ENCODE peak calls at places on chromosomes 7 and 10, in ten cellular contexts. I is HCT116, K is GM12878, Y is left ventricle myocardium inferior, J is heart right ventricle, S is lower lobe of right lung, Z is Panc1, E is sigmoid colon, L is Peyer's patch, A is PC-3. V is an unnamed sample.

GRCh38 chr7:43467406-43467805 is 115.5 kb upstream of the STK17A start:
- DNase-seq in I (no peak), Y (no peak), L (no peak), J (no peak), Z (no peak), K (no peak), S (no peak), E (no peak), A (peak; percentile 30), V (no peak)

GRCh38 chr10:30857803-30858202 is 173.9 kb downstream of the ZNF438 start:
- DNase-seq in S (no peak), J (peak; percentile 73), K (no peak), A (no peak), I (no peak), L (no peak), Z (no peak), E (peak; percentile 95), Y (peak; percentile 77), V (peak; percentile 87)

GRCh38 chr10:66886848-66887247 is 39.0 kb upstream of the LRRTM3 start:
- DNase-seq in A (no peak), Z (no peak), Y (no peak), J (no peak), L (no peak), K (no peak), S (no peak), I (no peak), E (no peak), V (no peak)

GRCh38 chr7:100895701-100895955 is at the start of gene ACHE:
- DNase-seq in I (no peak), J (no peak), K (no peak), L (no peak), S (no peak), Y (no peak), Z (no peak), E (no peak), A (no peak), V (no peak)

GRCh38 chr10:70551971-70552422 is 50.5 kb downstream of the PRF1 start:
- DNase-seq in E (peak; percentile 80), Y (no peak), Z (no peak), K (no peak), J (no peak), S (peak; percentile 79), I (no peak), A (no peak), L (no peak), V (no peak)

GRCh38 chr10:102646610-102647432 is 2.5 kb downstream of the TRIM8 start:
- DNase-seq in Z (no peak), J (peak; percentile 80), L (peak; percentile 70), S (peak; percentile 81), E (no peak), I (peak; percentile 32), A (no peak), K (no peak), Y (no peak), V (peak; percentile 60)

GRCh38 chr10:958856-959255 is 27.4 kb upstream of the LARP4B start:
- DNase-seq in J (no peak), K (no peak), A (no peak), E (no peak), S (no peak), Z (no peak), I (no peak), Y (no peak), L (no peak), V (no peak)

GRCh38 chr7:105389090-105389650 is 449 bp upstream of the SRPK2 start:
- DNase-seq in Z (no peak), I (peak; percentile 32), A (peak; percentile 52), L (peak; percentile 73), Y (peak; percentile 49), J (peak; percentile 46), S (peak; percentile 60), E (peak; percentile 74), K (no peak), V (peak; percentile 58)

GRCh38 chr10:4511559-4511958 is 314.4 kb upstream of the AKR1E2 start:
- DNase-seq in Y (no peak), K (no peak), L (no peak), S (no peak), E (no peak), J (no peak), Z (no peak), I (no peak), A (no peak), V (no peak)

GRCh38 chr10:74419491-74420466 is 268.8 kb downstream of the ADK start:
- DNase-seq in Z (no peak), A (peak; percentile 92), L (no peak), I (peak; percentile 10), S (no peak), E (no peak), Y (no peak), K (peak; percentile 5), J (no peak), V (no peak)

GRCh38 chr10:98376485-98376884 is 38.5 kb downstream of the PYROXD2 start:
- DNase-seq in Y (no peak), J (no peak), K (no peak), L (no peak), A (peak; percentile 19), S (no peak), Z (no peak), I (no peak), E (no peak), V (no peak)

GRCh38 chr7:19143930-19144574 is 1.2 kb downstream of the FERD3L start:
- DNase-seq in Y (no peak), S (no peak), K (no peak), Z (no peak), J (no peak), A (no peak), I (no peak), E (no peak), L (no peak), V (no peak)
- H3K4me3 ChIP-seq in Y (peak overlapping the region; percentile 49), S (no peak overlapping the region), K (no peak overlapping the region), Z (no peak overlapping the region), J (peak overlapping the region; percentile 33), A (no peak overlapping the region), I (no peak overlapping the region), E (no peak overlapping the region), L (no peak overlapping the region), V (peak overlapping the region; percentile 13)

GRCh38 chr7:94223375-94224084 is 171.2 kb upstream of the COL1A2 start:
- DNase-seq in K (no peak), A (peak; percentile 63), Z (peak; percentile 39), J (no peak), S (no peak), I (peak; percentile 41), Y (no peak), E (no peak), L (no peak), V (no peak)
- TF ChIP-seq CTCF in K (peak; percentile 20), A (peak; percentile 52), Z (peak; percentile 10), J (no peak), S (peak; percentile 39), I (peak; percentile 52), Y (peak; percentile 62), E (no peak), L (peak; percentile 20), V (peak; percentile 42)

GRCh38 chr10:99540673-99541531 is 8.2 kb downstream of the NKX2-3 start:
- DNase-seq in A (peak; percentile 47), L (peak; percentile 70), Y (no peak), K (no peak), S (no peak), I (no peak), E (peak; percentile 76), J (no peak), Z (no peak), V (no peak)

GRCh38 chr10:99548041-99548530 is 15.3 kb downstream of the NKX2-3 start:
- DNase-seq in Z (no peak), S (no peak), K (no peak), I (peak; percentile 50), L (no peak), Y (no peak), E (no peak), J (no peak), A (peak; percentile 43), V (no peak)

GRCh38 chr10:99539820-99540219 is 7.1 kb downstream of the NKX2-3 start:
- DNase-seq in S (no peak), Y (no peak), Z (no peak), L (no peak), A (no peak), I (no peak), J (no peak), K (no peak), E (no peak), V (no peak)

GRCh38 chr10:99540339-99540672 is 7.6 kb downstream of the NKX2-3 start:
- DNase-seq in I (no peak), E (no peak), J (no peak), A (no peak), Z (no peak), S (no peak), K (no peak), Y (no peak), L (no peak), V (no peak)

GRCh38 chr10:99544322-99544721 is 11.6 kb downstream of the NKX2-3 start:
- DNase-seq in J (no peak), Y (no peak), K (no peak), S (no peak), L (no peak), A (no peak), Z (no peak), E (no peak), I (no peak), V (no peak)
- H3K27me3 ChIP-seq in J (no peaks in the 10 kb centered on the region), Y (peaks cover 99% of the 10 kb centered on the region), K (peaks cover 3% of the 10 kb centered on the region), S (peaks cover 79% of the 10 kb centered on the region), L (peaks cover 13% of the 10 kb centered on the region), A (peaks cover 26% of the 10 kb centered on the region), Z (peaks cover 43% of the 10 kb centered on the region), E (no peaks in the 10 kb centered on the region), I (peaks cover 28% of the 10 kb centered on the region), V (peaks cover 90% of the 10 kb centered on the region)

DNA sequence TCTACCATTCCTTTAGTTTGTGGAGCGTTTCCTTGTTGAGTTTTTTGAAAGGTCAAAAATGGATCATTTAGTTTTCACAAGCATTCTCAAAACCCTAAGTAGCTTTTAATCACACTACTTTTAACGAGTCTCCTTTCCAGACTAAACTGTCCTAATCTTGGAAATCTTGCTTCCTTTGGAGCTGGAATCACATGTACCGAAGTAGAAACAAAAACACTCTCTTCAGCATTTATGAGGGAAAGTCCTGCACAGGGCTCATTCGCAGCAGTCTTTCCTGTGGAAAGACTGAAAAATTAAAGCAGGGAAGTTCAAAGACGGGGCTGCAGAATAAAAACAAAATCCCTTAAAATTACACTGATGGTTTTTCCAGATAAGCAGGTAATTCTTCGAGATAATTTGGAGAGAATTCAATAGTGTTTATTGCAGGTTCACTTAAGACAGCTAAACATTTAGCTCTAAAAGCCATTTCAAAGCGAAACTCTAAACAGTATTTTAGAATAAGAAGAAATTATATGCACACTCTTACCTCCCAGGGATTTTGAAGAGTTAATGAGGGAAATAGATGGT is 111.5 kb upstream of the LYZL1 start:
- DNase-seq in Y (no peak), L (no peak), J (no peak), A (no peak), K (no peak), S (no peak), Z (no peak), E (no peak), I (no peak), V (no peak)
- H3K4me3 ChIP-seq in Y (no peak overlapping the region), L (no peak overlapping the region), J (no peak overlapping the region), A (no peak overlapping the region), K (no peak overlapping the region), S (no peak overlapping the region), Z (no peak overlapping the region), E (no peak overlapping the region), I (no peak overlapping the region), V (no peak overlapping the region)

V was measured in psoas muscle.